ENCODE peak calls at places on chromosomes 11 and 22, in four cellular contexts. A, Q, E and S are unnamed samples.

GRCh38 chr11:128157423-128158298 is 429.7 kb downstream of the ETS1 start:
- DNase-seq in A (peak), Q (peak), E (peak), S (no peak)

GRCh38 chr22:44698531-44699421 is 3.2 kb upstream of the PRR5 start:
- DNase-seq in A (no peak), Q (peak), E (peak), S (peak)

GRCh38 chr11:114195981-114196731 is 100.0 kb upstream of the NNMT start:
- DNase-seq in A (no peak), Q (no peak), E (peak), S (no peak)

GRCh38 chr11:71334191-71334590 is 81.8 kb upstream of the SHANK2 start:
- DNase-seq in A (no peak), Q (no peak), E (no peak), S (no peak)

GRCh38 chr22:36467946-36468345 is 13.5 kb downstream of the TXN2 start:
- DNase-seq in A (peak), Q (peak), E (peak), S (peak)

GRCh38 chr11:73315288-73316020 is 7.4 kb downstream of the ARHGEF17 start:
- DNase-seq in A (no peak), Q (no peak), E (no peak), S (no peak)

GRCh38 chr11:27777013-27777412 is 76.8 kb upstream of the BDNF start:
- DNase-seq in A (peak), Q (no peak), E (no peak), S (peak)

GRCh38 chr22:26845016-26845728 is 187.8 kb downstream of the MIAT start:
- DNase-seq in A (no peak), Q (no peak), E (no peak), S (no peak)

GRCh38 chr11:108818971-108819370 is 154.1 kb downstream of the DDX10 start:
- DNase-seq in A (no peak), Q (no peak), E (no peak), S (no peak)

GRCh38 chr11:84103096-84103495 is 816.9 kb upstream of the CCDC90B start:
- DNase-seq in A (no peak), Q (no peak), E (no peak), S (no peak)

GRCh38 chr22:20174785-20175596 is 24.1 kb upstream of the CCDC188 start:
- DNase-seq in A (no peak), Q (no peak), E (peak), S (no peak)

GRCh38 chr22:41974691-41975290 is 5.5 kb downstream of the SEPTIN3 start:
- DNase-seq in A (no peak), Q (no peak), E (no peak), S (no peak)

GRCh38 chr11:36411202-36411640 is 98.9 kb downstream of the TRAF6 start:
- DNase-seq in A (no peak), Q (no peak), E (no peak), S (no peak)

GRCh38 chr11:47394322-47395224 is 13.8 kb upstream of the SLC39A13 start:
- DNase-seq in A (no peak), Q (no peak), E (no peak), S (no peak)

GRCh38 chr22:44755418-44755817 is 3.0 kb downstream of the ARHGAP8 start:
- DNase-seq in A (no peak), Q (no peak), E (no peak), S (no peak)

GRCh38 chr22:42717197-42717967 is 3.3 kb downstream of the A4GALT start:
- DNase-seq in A (no peak), Q (no peak), E (peak), S (no peak)

GRCh38 chr11:2990617-2991476 is 1.3 kb downstream of the NAP1L4 start:
- DNase-seq in A (no peak), Q (no peak), E (no peak), S (no peak)

GRCh38 chr22:47133263-47133662 is 370.8 kb downstream of the TBC1D22A start:
- DNase-seq in A (no peak), Q (no peak), E (no peak), S (no peak)

GRCh38 chr11:57776101-57776511 is 14.5 kb downstream of the CTNND1 start:
- DNase-seq in A (no peak), Q (no peak), E (no peak), S (no peak)

GRCh38 chr11:2590951-2591754 is 108.6 kb downstream of the KCNQ1OT1 start:
- DNase-seq in A (no peak), Q (no peak), E (no peak), S (no peak)

GRCh38 chr11:120013325-120014250 is 124.3 kb downstream of the TRIM29 start:
- DNase-seq in A (no peak), Q (no peak), E (peak), S (no peak)

GRCh38 chr22:27617214-27617881 is 184.2 kb downstream of the MN1 start:
- DNase-seq in A (no peak), Q (no peak), E (no peak), S (no peak)

GRCh38 chr22:39350803-39351688 is 1.3 kb downstream of the SYNGR1 start:
- DNase-seq in A (no peak), Q (no peak), E (no peak), S (no peak)

GRCh38 chr11:79461144-79461543 is 20.3 kb upstream of the TENM4 start:
- DNase-seq in A (no peak), Q (no peak), E (peak), S (no peak)

GRCh38 chr11:64230985-64231365 is 627 bp downstream of the DNAJC4 start:
- DNase-seq in A (no peak), Q (no peak), E (no peak), S (no peak)
- H3K4me3 ChIP-seq in A (peak), Q (peak), E (peak), S (peak)

GRCh38 chr11:116928845-116929244 is 91.4 kb upstream of the APOA1 start:
- DNase-seq in A (no peak), Q (no peak), E (no peak), S (no peak)
- H3K4me3 ChIP-seq in A (no peak), Q (no peak), E (no peak), S (no peak)

DNA sequence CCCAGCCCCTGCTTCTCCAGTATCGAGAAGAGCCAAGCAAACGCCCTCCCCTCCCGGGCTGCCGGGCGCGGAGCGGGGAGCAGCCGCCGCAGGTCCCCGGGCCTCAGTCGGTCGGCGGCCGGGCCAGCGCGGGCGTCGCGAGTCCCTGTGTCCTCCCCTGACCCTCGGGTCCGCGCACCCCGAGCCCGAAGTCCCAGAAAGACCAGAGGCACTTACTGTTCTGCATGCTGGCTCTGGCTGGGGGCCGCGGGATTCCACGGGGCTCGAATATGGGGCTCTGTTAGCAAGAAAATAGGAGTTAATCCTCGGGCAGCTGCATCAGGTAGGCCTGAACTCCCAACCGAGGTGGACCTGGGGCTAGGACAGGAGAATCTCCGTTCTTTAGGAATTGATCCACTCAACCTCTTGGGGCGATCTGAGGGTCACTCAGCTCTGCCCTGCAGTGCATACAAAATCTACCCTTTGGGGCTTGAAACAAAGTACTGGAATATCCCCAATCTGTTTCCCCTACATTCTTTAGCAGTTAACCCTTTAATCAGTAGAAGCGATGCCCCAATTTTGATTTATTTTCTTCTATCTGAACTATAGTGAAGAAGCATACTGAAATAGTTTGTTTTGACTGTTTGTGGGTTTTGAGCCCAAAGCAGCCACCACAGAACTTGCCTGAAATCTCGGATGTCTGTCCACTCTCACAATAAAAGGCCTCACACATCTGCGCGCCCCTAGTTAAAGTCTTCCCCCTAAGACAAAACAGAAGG is 4.8 kb downstream of the PAX6 start:
- DNase-seq in A (no peak), Q (no peak), E (no peak), S (no peak)
- H3K4me3 ChIP-seq in A (peak), Q (no peak), E (no peak), S (no peak)

DNA sequence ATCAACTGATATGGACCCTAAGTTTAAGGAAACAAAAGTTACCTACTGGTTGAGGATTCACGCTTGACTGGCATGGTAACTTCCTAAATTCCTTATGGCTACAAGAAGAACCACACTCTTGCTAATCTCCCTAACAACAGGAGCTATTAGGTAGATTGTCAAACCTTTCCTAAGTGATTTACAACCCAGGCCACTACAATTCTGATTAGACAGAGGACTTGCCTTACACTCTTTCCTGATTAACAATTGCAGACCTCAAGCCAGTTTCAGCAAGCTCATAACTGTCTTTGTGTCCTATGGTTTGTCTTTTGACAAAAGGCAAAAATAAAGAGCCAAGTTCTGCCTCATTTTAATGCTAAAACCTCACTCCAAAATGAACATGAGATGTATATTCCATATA is 16.3 kb downstream of the OR52K2 start:
- DNase-seq in A (no peak), Q (no peak), E (no peak), S (no peak)
- H3K4me3 ChIP-seq in A (no peak), Q (no peak), E (no peak), S (no peak)